ENCODE peak calls at places on chromosomes 7 and 10, in six cellular contexts. F is T-helper 17 cell, K is hepatocyte, G is LoVo, W is NCI-H526 treated with DMSO at 0.1 percent for 48 hours, N is mesenteric fat pad. P is an unnamed sample.

GRCh38 chr10:77526861-77527617 is 110.6 kb downstream of the KCNMA1 start:
- DNase-seq in F (no peak), K (no peak), G (no peak), W (no peak), N (no peak), P (no peak)

GRCh38 chr7:149002604-149003003 is 25.7 kb downstream of the PDIA4 start:
- DNase-seq in F (no peak), K (no peak), G (no peak), W (no peak), N (no peak), P (no peak)

GRCh38 chr7:28955723-28956607 is 2.2 kb downstream of the TRIL start:
- DNase-seq in F (no peak), K (peak), G (peak), W (peak), N (peak), P (peak)

GRCh38 chr7:55109384-55110167 is 90.8 kb downstream of the EGFR start:
- DNase-seq in F (no peak), K (peak), G (no peak), W (no peak), N (no peak), P (no peak)

GRCh38 chr10:73874267-73875138 is at the start of gene CAMK2G:
- DNase-seq in F (peak), K (peak), G (peak), W (peak), N (peak), P (peak)

GRCh38 chr10:127612-128432 is 7.4 kb upstream of the ZMYND11 start:
- DNase-seq in F (no peak), K (no peak), G (no peak), W (no peak), N (no peak), P (no peak)

GRCh38 chr10:80394358-80394916 is 13.9 kb upstream of the PRXL2A start:
- DNase-seq in F (no peak), K (no peak), G (no peak), W (no peak), N (no peak), P (no peak)

GRCh38 chr10:128971324-128971723 is 495.7 kb upstream of the MGMT start:
- DNase-seq in F (no peak), K (peak), G (no peak), W (no peak), N (no peak), P (no peak)

GRCh38 chr10:113099431-113100298 is 149.6 kb downstream of the TCF7L2 start:
- DNase-seq in F (no peak), K (peak), G (no peak), W (peak), N (no peak), P (no peak)

GRCh38 chr7:6385110-6385792 is 62.5 kb downstream of the DAGLB start:
- DNase-seq in F (no peak), K (peak), G (peak), W (no peak), N (no peak), P (no peak)

GRCh38 chr10:63083904-63084689 is 49.0 kb upstream of the NRBF2 start:
- DNase-seq in F (peak), K (peak), G (peak), W (peak), N (no peak), P (no peak)

GRCh38 chr7:36303202-36304098 is 86.2 kb upstream of the ANLN start:
- DNase-seq in F (no peak), K (peak), G (peak), W (no peak), N (peak), P (peak)

GRCh38 chr7:23065974-23066373 is 39.6 kb upstream of the KLHL7 start:
- DNase-seq in F (no peak), K (no peak), G (no peak), W (no peak), N (no peak), P (no peak)

GRCh38 chr10:80411681-80412230 is 3.4 kb downstream of the PRXL2A start:
- DNase-seq in F (no peak), K (no peak), G (no peak), W (no peak), N (no peak), P (no peak)

P was measured in cardiac septum.